ENCODE peak calls at places on chromosomes 7 and 10, in nine cellular contexts. S is AG04450; F is GM19239; L is endodermal cell; T is M059J; U is activated CD8-positive, alpha-beta memory T cell treated with anti-CD3 and anti-CD28 coated beads, Interleukin-2, amount 50 U/mL, for 48 hours; A is AG09309; B is neural progenitor cell; Z is cardiac septum. D is an unnamed sample.

GRCh38 chr7:132930881-132931280 is 151.0 kb downstream of the CHCHD3 start:
- DNase-seq in S (no peak), F (no peak), L (peak; percentile 64), T (peak; percentile 12), U (no peak), A (no peak), B (peak; percentile 48), Z (no peak), D (no peak)

GRCh38 chr10:72043016-72043834 is 45.1 kb downstream of the SPOCK2 start:
- DNase-seq in S (no peak), F (no peak), L (no peak), T (no peak), U (no peak), A (no peak), B (no peak), Z (no peak), D (no peak)

GRCh38 chr7:2928613-2929311 is 84.7 kb upstream of the GNA12 start:
- DNase-seq in S (no peak), F (no peak), L (peak; percentile 38), T (no peak), U (no peak), A (no peak), B (no peak), Z (peak; percentile 73), D (no peak)

GRCh38 chr10:107340345-107340744 is 175.8 kb upstream of the SORCS1 start:
- DNase-seq in S (no peak), F (no peak), L (no peak), T (peak; percentile 3), U (no peak), A (no peak), B (no peak), Z (no peak), D (no peak)

GRCh38 chr7:139431459-139431858 is 52.0 kb downstream of the KLRG2 start:
- DNase-seq in S (no peak), F (no peak), L (no peak), T (no peak), U (peak; percentile 35), A (no peak), B (peak; percentile 20), Z (no peak), D (no peak)

GRCh38 chr7:140463111-140463510 is 16.2 kb downstream of the MKRN1 start:
- DNase-seq in S (no peak), F (no peak), L (no peak), T (no peak), U (no peak), A (no peak), B (no peak), Z (no peak), D (no peak)

GRCh38 chr7:87570178-87570577 is 30.5 kb downstream of the ABCB1 start:
- DNase-seq in S (peak; percentile 74), F (no peak), L (no peak), T (peak; percentile 90), U (no peak), A (peak; percentile 4), B (no peak), Z (no peak), D (no peak)

GRCh38 chr7:135714534-135715009 is 13.4 kb downstream of the SLC13A4 start:
- DNase-seq in S (peak; percentile 38), F (no peak), L (peak; percentile 90), T (peak; percentile 99), U (no peak), A (peak; percentile 39), B (peak; percentile 76), Z (no peak), D (no peak)

GRCh38 chr7:143002106-143002505 is 24.8 kb downstream of the OR9A2 start:
- DNase-seq in S (no peak), F (no peak), L (no peak), T (no peak), U (no peak), A (no peak), B (peak; percentile 30), Z (no peak), D (no peak)

GRCh38 chr7:22715969-22716368 is 11.0 kb upstream of the IL6 start:
- DNase-seq in S (no peak), F (no peak), L (no peak), T (no peak), U (no peak), A (no peak), B (no peak), Z (no peak), D (no peak)

GRCh38 chr7:151061241-151062110 is 2.1 kb downstream of the SLC4A2 start:
- DNase-seq in S (no peak), F (no peak), L (peak; percentile 73), T (no peak), U (no peak), A (no peak), B (peak; percentile 15), Z (no peak), D (no peak)

D was measured in germinal center.